ENCODE peak calls at places on chromosomes 6 and 20, in seven cellular contexts. One of them, this sample, is unnamed.

GRCh38 chr6:109507490-109508072 is 24.6 kb upstream of the ZBTB24 start:
- DNase-seq in body of pancreas: no peak
- DNase-seq in mucosa of descending colon: no peak
- DNase-seq in mammary epithelial cell: no peak
- DNase-seq in left ventricle myocardium inferior: no peak
- DNase-seq in keratinocyte: no peak
- DNase-seq in right cardiac atrium: no peak
- DNase-seq in this sample: no peak

GRCh38 chr6:122783401-122783800 is 3.9 kb downstream of the FABP7 start:
- DNase-seq in body of pancreas: no peak
- DNase-seq in mucosa of descending colon: no peak
- DNase-seq in mammary epithelial cell: no peak
- DNase-seq in left ventricle myocardium inferior: no peak
- DNase-seq in keratinocyte: no peak
- DNase-seq in right cardiac atrium: no peak
- DNase-seq in this sample: no peak

GRCh38 chr6:167420858-167421766 is 96.2 kb downstream of the TTLL2 start:
- DNase-seq in body of pancreas: peak; percentile 49
- DNase-seq in mucosa of descending colon: peak; percentile 92
- DNase-seq in mammary epithelial cell: no peak
- DNase-seq in left ventricle myocardium inferior: no peak
- DNase-seq in keratinocyte: no peak
- DNase-seq in right cardiac atrium: no peak
- DNase-seq in this sample: no peak

GRCh38 chr6:44079672-44080071 is 47.6 kb downstream of the MRPL14 start:
- DNase-seq in body of pancreas: no peak
- DNase-seq in mucosa of descending colon: no peak
- DNase-seq in mammary epithelial cell: no peak
- DNase-seq in left ventricle myocardium inferior: no peak
- DNase-seq in keratinocyte: no peak
- DNase-seq in right cardiac atrium: peak; percentile 29
- DNase-seq in this sample: no peak

GRCh38 chr20:2458919-2459499 is 11.6 kb downstream of the SNRPB start:
- DNase-seq in body of pancreas: no peak
- DNase-seq in mucosa of descending colon: no peak
- DNase-seq in mammary epithelial cell: no peak
- DNase-seq in left ventricle myocardium inferior: no peak
- DNase-seq in keratinocyte: no peak
- DNase-seq in right cardiac atrium: no peak
- DNase-seq in this sample: no peak

GRCh38 chr20:44067650-44068081 is 119.3 kb downstream of the JPH2 start:
- DNase-seq in body of pancreas: no peak
- DNase-seq in mucosa of descending colon: no peak
- DNase-seq in mammary epithelial cell: no peak
- DNase-seq in left ventricle myocardium inferior: no peak
- DNase-seq in keratinocyte: no peak
- DNase-seq in right cardiac atrium: no peak
- DNase-seq in this sample: no peak

GRCh38 chr20:48230251-48230650 is 445.0 kb upstream of the SULF2 start:
- DNase-seq in body of pancreas: no peak
- DNase-seq in mucosa of descending colon: no peak
- DNase-seq in mammary epithelial cell: no peak
- DNase-seq in left ventricle myocardium inferior: no peak
- DNase-seq in keratinocyte: no peak
- DNase-seq in right cardiac atrium: no peak
- DNase-seq in this sample: no peak

GRCh38 chr6:100116409-100117194 is 122.6 kb upstream of the MCHR2 start:
- DNase-seq in body of pancreas: peak; percentile 52
- DNase-seq in mucosa of descending colon: peak; percentile 67
- DNase-seq in mammary epithelial cell: peak; percentile 45
- DNase-seq in left ventricle myocardium inferior: no peak
- DNase-seq in keratinocyte: peak; percentile 7
- DNase-seq in right cardiac atrium: no peak
- DNase-seq in this sample: peak; percentile 7

GRCh38 chr20:45322952-45323383 is 14.9 kb upstream of the MATN4 start:
- DNase-seq in body of pancreas: peak; percentile 70
- DNase-seq in mucosa of descending colon: peak; percentile 75
- DNase-seq in mammary epithelial cell: peak; percentile 51
- DNase-seq in left ventricle myocardium inferior: peak; percentile 44
- DNase-seq in keratinocyte: no peak
- DNase-seq in right cardiac atrium: peak; percentile 70
- DNase-seq in this sample: peak; percentile 58

GRCh38 chr6:46128476-46128875 is 1.3 kb upstream of the ENPP4 start:
- DNase-seq in body of pancreas: no peak
- DNase-seq in mucosa of descending colon: no peak
- DNase-seq in mammary epithelial cell: no peak
- DNase-seq in left ventricle myocardium inferior: no peak
- DNase-seq in keratinocyte: no peak
- DNase-seq in right cardiac atrium: no peak
- DNase-seq in this sample: no peak
- H3K4me3 ChIP-seq in body of pancreas: no peak overlapping the region
- H3K4me3 ChIP-seq in mucosa of descending colon: no peak overlapping the region
- H3K4me3 ChIP-seq in mammary epithelial cell: no peak overlapping the region
- H3K4me3 ChIP-seq in left ventricle myocardium inferior: peak overlapping the region; percentile 79
- H3K4me3 ChIP-seq in keratinocyte: no peak overlapping the region
- H3K4me3 ChIP-seq in right cardiac atrium: peak overlapping the region; percentile 92
- H3K4me3 ChIP-seq in this sample: no peak overlapping the region

GRCh38 chr6:136767103-136767502 is 25.2 kb downstream of the MAP3K5 start:
- DNase-seq in body of pancreas: no peak
- DNase-seq in mucosa of descending colon: no peak
- DNase-seq in mammary epithelial cell: no peak
- DNase-seq in left ventricle myocardium inferior: no peak
- DNase-seq in keratinocyte: no peak
- DNase-seq in right cardiac atrium: no peak
- DNase-seq in this sample: no peak
- H3K4me3 ChIP-seq in body of pancreas: no peak overlapping the region
- H3K4me3 ChIP-seq in mucosa of descending colon: no peak overlapping the region
- H3K4me3 ChIP-seq in mammary epithelial cell: no peak overlapping the region
- H3K4me3 ChIP-seq in left ventricle myocardium inferior: no peak overlapping the region
- H3K4me3 ChIP-seq in keratinocyte: no peak overlapping the region
- H3K4me3 ChIP-seq in right cardiac atrium: no peak overlapping the region
- H3K4me3 ChIP-seq in this sample: no peak overlapping the region

DNA sequence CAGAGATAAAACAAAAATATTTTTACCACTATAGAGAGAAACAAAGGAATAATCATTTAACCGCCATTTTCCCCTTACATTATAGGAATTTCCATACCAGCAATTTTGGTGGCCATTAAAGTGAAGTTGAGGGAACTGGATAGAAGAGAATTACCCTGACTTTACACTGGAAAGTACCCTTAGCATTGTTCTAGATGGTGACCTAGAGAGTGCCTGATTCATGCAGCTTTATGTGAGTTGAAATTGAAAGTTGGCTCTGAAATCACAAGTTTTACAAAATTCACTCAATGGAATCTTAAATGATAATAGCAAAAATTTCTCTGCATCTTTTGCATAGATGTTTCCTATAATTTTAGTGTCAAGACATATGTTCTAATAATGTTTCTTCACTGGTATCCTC is 55.7 kb upstream of the PREP start:
- DNase-seq in body of pancreas: no peak
- DNase-seq in mucosa of descending colon: no peak
- DNase-seq in mammary epithelial cell: peak; percentile 22
- DNase-seq in left ventricle myocardium inferior: no peak
- DNase-seq in keratinocyte: no peak
- DNase-seq in right cardiac atrium: no peak
- DNase-seq in this sample: no peak
- H3K4me3 ChIP-seq in body of pancreas: no peak overlapping the region
- H3K4me3 ChIP-seq in mucosa of descending colon: no peak overlapping the region
- H3K4me3 ChIP-seq in mammary epithelial cell: no peak overlapping the region
- H3K4me3 ChIP-seq in left ventricle myocardium inferior: no peak overlapping the region
- H3K4me3 ChIP-seq in keratinocyte: no peak overlapping the region
- H3K4me3 ChIP-seq in right cardiac atrium: no peak overlapping the region
- H3K4me3 ChIP-seq in this sample: no peak overlapping the region

DNA sequence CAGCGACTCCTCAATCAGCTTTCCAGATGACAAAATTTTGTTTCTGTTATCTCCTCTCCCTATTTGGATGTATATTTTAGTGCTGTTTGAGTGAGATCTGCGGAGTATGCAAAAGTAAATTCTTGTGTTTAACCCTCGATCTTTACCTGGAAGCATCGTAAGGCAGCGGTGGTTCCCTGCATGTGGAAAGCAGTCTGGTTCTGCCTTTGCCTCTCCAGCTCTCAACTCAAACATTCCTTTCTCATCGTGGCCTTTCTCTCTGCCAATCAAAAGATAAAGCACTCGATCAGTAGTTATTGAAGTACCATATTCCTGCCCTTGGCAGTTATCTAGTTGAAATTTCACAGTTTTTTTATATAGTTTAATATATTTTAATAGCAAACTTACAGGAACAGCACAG is 44.0 kb upstream of the BTN3A2 start:
- DNase-seq in body of pancreas: no peak
- DNase-seq in mucosa of descending colon: no peak
- DNase-seq in mammary epithelial cell: no peak
- DNase-seq in left ventricle myocardium inferior: no peak
- DNase-seq in keratinocyte: no peak
- DNase-seq in right cardiac atrium: no peak
- DNase-seq in this sample: no peak
- H3K4me3 ChIP-seq in body of pancreas: no peak overlapping the region
- H3K4me3 ChIP-seq in mucosa of descending colon: no peak overlapping the region
- H3K4me3 ChIP-seq in mammary epithelial cell: peak overlapping the region; percentile 60
- H3K4me3 ChIP-seq in left ventricle myocardium inferior: no peak overlapping the region
- H3K4me3 ChIP-seq in keratinocyte: peak overlapping the region; percentile 69
- H3K4me3 ChIP-seq in right cardiac atrium: no peak overlapping the region
- H3K4me3 ChIP-seq in this sample: no peak overlapping the region

GRCh38 chr6:156782691-156783320 is 5.6 kb downstream of the ARID1B start:
- DNase-seq in body of pancreas: no peak
- DNase-seq in mucosa of descending colon: no peak
- DNase-seq in mammary epithelial cell: peak; percentile 17
- DNase-seq in left ventricle myocardium inferior: no peak
- DNase-seq in keratinocyte: no peak
- DNase-seq in right cardiac atrium: no peak
- DNase-seq in this sample: no peak

GRCh38 chr6:156783958-156784357 is 6.8 kb downstream of the ARID1B start:
- DNase-seq in body of pancreas: no peak
- DNase-seq in mucosa of descending colon: no peak
- DNase-seq in mammary epithelial cell: peak; percentile 18
- DNase-seq in left ventricle myocardium inferior: no peak
- DNase-seq in keratinocyte: no peak
- DNase-seq in right cardiac atrium: no peak
- DNase-seq in this sample: no peak

GRCh38 chr6:156789081-156789943 is 12.1 kb downstream of the ARID1B start:
- DNase-seq in body of pancreas: no peak
- DNase-seq in mucosa of descending colon: no peak
- DNase-seq in mammary epithelial cell: no peak
- DNase-seq in left ventricle myocardium inferior: no peak
- DNase-seq in keratinocyte: no peak
- DNase-seq in right cardiac atrium: no peak
- DNase-seq in this sample: no peak

GRCh38 chr6:156787569-156788492 is 10.7 kb downstream of the ARID1B start:
- DNase-seq in body of pancreas: no peak
- DNase-seq in mucosa of descending colon: no peak
- DNase-seq in mammary epithelial cell: no peak
- DNase-seq in left ventricle myocardium inferior: no peak
- DNase-seq in keratinocyte: no peak
- DNase-seq in right cardiac atrium: no peak
- DNase-seq in this sample: no peak

GRCh38 chr6:156786652-156787051 is 9.5 kb downstream of the ARID1B start:
- DNase-seq in body of pancreas: no peak
- DNase-seq in mucosa of descending colon: no peak
- DNase-seq in mammary epithelial cell: no peak
- DNase-seq in left ventricle myocardium inferior: no peak
- DNase-seq in keratinocyte: no peak
- DNase-seq in right cardiac atrium: no peak
- DNase-seq in this sample: no peak
- H3K4me3 ChIP-seq in body of pancreas: no peak overlapping the region
- H3K4me3 ChIP-seq in mucosa of descending colon: no peak overlapping the region
- H3K4me3 ChIP-seq in mammary epithelial cell: no peak overlapping the region
- H3K4me3 ChIP-seq in left ventricle myocardium inferior: no peak overlapping the region
- H3K4me3 ChIP-seq in keratinocyte: no peak overlapping the region
- H3K4me3 ChIP-seq in right cardiac atrium: no peak overlapping the region
- H3K4me3 ChIP-seq in this sample: no peak overlapping the region

GRCh38 chr6:145865595-145865994 is 51.0 kb upstream of the FBXO30 start:
- DNase-seq in body of pancreas: no peak
- DNase-seq in mucosa of descending colon: no peak
- DNase-seq in mammary epithelial cell: no peak
- DNase-seq in left ventricle myocardium inferior: no peak
- DNase-seq in keratinocyte: no peak
- DNase-seq in right cardiac atrium: no peak
- DNase-seq in this sample: no peak

GRCh38 chr6:145863396-145863795 is 48.8 kb upstream of the FBXO30 start:
- DNase-seq in body of pancreas: no peak
- DNase-seq in mucosa of descending colon: no peak
- DNase-seq in mammary epithelial cell: no peak
- DNase-seq in left ventricle myocardium inferior: no peak
- DNase-seq in keratinocyte: no peak
- DNase-seq in right cardiac atrium: no peak
- DNase-seq in this sample: no peak

GRCh38 chr6:145863988-145864616 is 49.5 kb upstream of the FBXO30 start:
- DNase-seq in body of pancreas: no peak
- DNase-seq in mucosa of descending colon: no peak
- DNase-seq in mammary epithelial cell: no peak
- DNase-seq in left ventricle myocardium inferior: no peak
- DNase-seq in keratinocyte: no peak
- DNase-seq in right cardiac atrium: no peak
- DNase-seq in this sample: no peak

GRCh38 chr6:145865175-145865574 is 50.6 kb upstream of the FBXO30 start:
- DNase-seq in body of pancreas: no peak
- DNase-seq in mucosa of descending colon: no peak
- DNase-seq in mammary epithelial cell: no peak
- DNase-seq in left ventricle myocardium inferior: no peak
- DNase-seq in keratinocyte: no peak
- DNase-seq in right cardiac atrium: no peak
- DNase-seq in this sample: no peak

DNA sequence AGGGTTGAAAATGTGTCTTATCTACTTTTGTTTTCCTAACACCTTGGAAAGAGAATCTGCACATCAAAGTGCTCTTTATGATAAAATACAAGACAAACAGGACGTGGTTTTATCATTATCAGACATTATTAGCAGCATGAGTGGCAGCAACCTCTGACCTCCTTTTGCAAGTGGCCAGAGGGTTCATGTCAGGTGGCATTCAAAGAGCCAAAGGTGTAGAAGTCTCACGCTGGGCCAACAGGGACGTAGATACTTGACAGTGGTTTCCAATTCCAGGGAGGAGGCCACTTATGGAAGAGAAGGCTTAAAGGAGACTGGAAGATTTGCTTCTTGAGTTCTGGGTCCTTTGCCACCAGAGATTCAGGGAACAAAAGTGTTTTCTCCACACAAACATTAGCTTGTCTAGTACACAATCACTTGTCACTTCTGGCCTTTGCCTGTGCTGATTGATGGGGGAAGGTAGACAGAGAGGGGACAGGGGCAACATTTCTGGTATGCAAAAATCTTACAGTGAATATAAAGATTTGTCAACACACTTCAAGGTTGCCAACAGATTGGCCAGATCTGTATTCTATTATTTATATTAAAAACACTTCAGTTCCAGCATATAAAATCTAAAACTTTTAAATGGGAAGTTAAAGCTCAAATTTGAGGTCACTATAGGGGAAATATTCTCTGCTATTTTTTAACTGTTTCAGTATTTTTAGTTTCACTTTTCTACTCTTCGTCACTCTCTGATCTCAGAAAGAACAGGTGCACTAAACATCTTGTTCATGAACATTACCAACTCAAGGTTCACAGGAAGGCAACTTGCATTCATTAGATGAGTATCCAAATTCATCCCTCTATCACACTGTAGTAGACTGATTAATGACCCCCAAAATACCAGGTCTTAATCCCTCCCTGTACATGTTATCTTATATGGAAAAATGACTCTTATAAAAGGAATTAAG is 52.1 kb upstream of the FBXO30 start:
- DNase-seq in body of pancreas: no peak
- DNase-seq in mucosa of descending colon: no peak
- DNase-seq in mammary epithelial cell: no peak
- DNase-seq in left ventricle myocardium inferior: no peak
- DNase-seq in keratinocyte: no peak
- DNase-seq in right cardiac atrium: no peak
- DNase-seq in this sample: no peak
- H3K4me3 ChIP-seq in body of pancreas: no peak overlapping the region
- H3K4me3 ChIP-seq in mucosa of descending colon: no peak overlapping the region
- H3K4me3 ChIP-seq in mammary epithelial cell: no peak overlapping the region
- H3K4me3 ChIP-seq in left ventricle myocardium inferior: no peak overlapping the region
- H3K4me3 ChIP-seq in keratinocyte: no peak overlapping the region
- H3K4me3 ChIP-seq in right cardiac atrium: no peak overlapping the region
- H3K4me3 ChIP-seq in this sample: no peak overlapping the region